ENCODE peak calls at places on chromosome 17, in eight cellular contexts. W is stimulated activated CD8-positive, alpha-beta memory T cell treated with anti-CD3 and anti-CD28 coated beads, Interleukin-4, amount 100 ng/mL, for 1 hour; Z is heart left ventricle; V is GM04504; I is nucleus accumbens; G is astrocyte; R is left cardiac atrium; A is caudate nucleus. C is an unnamed sample.

GRCh38 chr17:76278952-76279741 is 14.0 kb downstream of the UBALD2 start:
- DNase-seq in W (peak), Z (peak), V (peak), I (peak), G (peak), R (peak), A (peak), C (peak)

GRCh38 chr17:72175787-72176515 is 55.1 kb downstream of the SOX9 start:
- DNase-seq in W (no peak), Z (no peak), V (no peak), I (no peak), G (peak), R (no peak), A (no peak), C (no peak)

GRCh38 chr17:42025191-42025579 is 5.3 kb downstream of the NKIRAS2 start:
- DNase-seq in W (no peak), Z (no peak), V (no peak), I (no peak), G (no peak), R (no peak), A (no peak), C (no peak)

GRCh38 chr17:79832211-79833109 is 6.8 kb downstream of the CBX4 start:
- DNase-seq in W (no peak), Z (peak), V (no peak), I (no peak), G (no peak), R (no peak), A (no peak), C (no peak)

GRCh38 chr17:30332057-30332542 is 1.8 kb downstream of the TMIGD1 start:
- DNase-seq in W (no peak), Z (no peak), V (no peak), I (no peak), G (peak), R (no peak), A (no peak), C (no peak)

GRCh38 chr17:30548189-30548588 is 71.0 kb downstream of the GOSR1 start:
- DNase-seq in W (no peak), Z (no peak), V (no peak), I (no peak), G (no peak), R (no peak), A (no peak), C (no peak)

GRCh38 chr17:51407576-51407975 is 147.2 kb downstream of the UTP18 start:
- DNase-seq in W (no peak), Z (no peak), V (no peak), I (no peak), G (no peak), R (no peak), A (no peak), C (no peak)

GRCh38 chr17:10226930-10227695 is 28.7 kb upstream of the GAS7 start:
- DNase-seq in W (peak), Z (peak), V (no peak), I (no peak), G (no peak), R (peak), A (no peak), C (no peak)

GRCh38 chr17:81125573-81126081 is 39.7 kb upstream of the PVALEF start:
- DNase-seq in W (no peak), Z (no peak), V (no peak), I (no peak), G (no peak), R (no peak), A (no peak), C (no peak)

GRCh38 chr17:8022358-8023038 is 16.4 kb upstream of the ALOX15B start:
- DNase-seq in W (no peak), Z (no peak), V (no peak), I (no peak), G (no peak), R (no peak), A (no peak), C (no peak)

GRCh38 chr17:79027274-79027924 is 3.4 kb downstream of the C1QTNF1 start:
- DNase-seq in W (no peak), Z (no peak), V (no peak), I (no peak), G (no peak), R (no peak), A (no peak), C (no peak)

GRCh38 chr17:979539-980405 is at the start of gene NXN:
- DNase-seq in W (peak), Z (peak), V (no peak), I (peak), G (peak), R (peak), A (peak), C (peak)

GRCh38 chr17:47918003-47918402 is 22.0 kb downstream of the SP2 start:
- DNase-seq in W (no peak), Z (no peak), V (no peak), I (no peak), G (no peak), R (no peak), A (no peak), C (no peak)

GRCh38 chr17:17890773-17891759 is 54.3 kb upstream of the SREBF1 start:
- DNase-seq in W (no peak), Z (peak), V (no peak), I (no peak), G (peak), R (no peak), A (no peak), C (no peak)

GRCh38 chr17:4551796-4552525 is 3.2 kb downstream of the MYBBP1A start:
- DNase-seq in W (no peak), Z (no peak), V (no peak), I (no peak), G (no peak), R (no peak), A (no peak), C (no peak)

GRCh38 chr17:57604771-57605733 is 140.0 kb downstream of the CCDC182 start:
- DNase-seq in W (no peak), Z (peak), V (peak), I (no peak), G (peak), R (peak), A (no peak), C (no peak)

GRCh38 chr17:27807567-27808470 is 7.5 kb upstream of the NOS2 start:
- DNase-seq in W (peak), Z (no peak), V (no peak), I (no peak), G (no peak), R (no peak), A (no peak), C (no peak)

GRCh38 chr17:82980632-82981031 is 98.8 kb upstream of the METRNL start:
- DNase-seq in W (no peak), Z (no peak), V (no peak), I (no peak), G (no peak), R (no peak), A (no peak), C (no peak)

GRCh38 chr17:82250868-82251500 is 22.1 kb downstream of the SLC16A3 start:
- DNase-seq in W (no peak), Z (no peak), V (no peak), I (no peak), G (no peak), R (no peak), A (no peak), C (no peak)

GRCh38 chr17:40582328-40582901 is 17.1 kb upstream of the CCR7 start:
- DNase-seq in W (no peak), Z (peak), V (no peak), I (no peak), G (no peak), R (peak), A (no peak), C (no peak)

GRCh38 chr17:19248923-19249574 is 11.9 kb downstream of the EPN2 start:
- DNase-seq in W (no peak), Z (peak), V (peak), I (no peak), G (peak), R (peak), A (no peak), C (no peak)